ENCODE peak calls at places on chromosome 1, in four cellular contexts. F, A, K and P are unnamed samples.

GRCh38 chr1:215421772-215422171 is 145.3 kb upstream of the KCTD3 start:
- DNase-seq in F (no peak), A (no peak), K (no peak), P (no peak)

GRCh38 chr1:150162862-150163706 is 13.4 kb downstream of the PLEKHO1 start:
- DNase-seq in F (peak; percentile 97), A (peak; percentile 79), K (peak; percentile 98), P (no peak)

GRCh38 chr1:217333939-217334338 is 297.0 kb downstream of the GPATCH2 start:
- DNase-seq in F (no peak), A (peak; percentile 83), K (no peak), P (no peak)

GRCh38 chr1:20994176-20994575 is 182.5 kb downstream of the EIF4G3 start:
- DNase-seq in F (no peak), A (no peak), K (no peak), P (no peak)

GRCh38 chr1:87760100-87760499 is 431.4 kb downstream of the LMO4 start:
- DNase-seq in F (no peak), A (no peak), K (no peak), P (no peak)

GRCh38 chr1:224377676-224378006 is 21.0 kb downstream of the CNIH4 start:
- DNase-seq in F (no peak), A (no peak), K (no peak), P (no peak)

GRCh38 chr1:88608139-88608943 is 75.7 kb upstream of the PKN2 start:
- DNase-seq in F (no peak), A (no peak), K (no peak), P (no peak)

GRCh38 chr1:108617724-108618056 is 43.2 kb downstream of the HENMT1 start:
- DNase-seq in F (no peak), A (no peak), K (no peak), P (no peak)

GRCh38 chr1:162676767-162677166 is 44.5 kb downstream of the DDR2 start:
- DNase-seq in F (no peak), A (no peak), K (no peak), P (no peak)

GRCh38 chr1:224582041-224582440 is 34.1 kb upstream of the CNIH3 start:
- DNase-seq in F (no peak), A (no peak), K (no peak), P (no peak)